ENCODE peak calls at places on chromosomes 2 and 18, in ten cellular contexts. One of them, this sample, is unnamed.

GRCh38 chr2:38268691-38269309 is 108.3 kb downstream of the ATL2 start:
- DNase-seq in AG10803: peak
- DNase-seq in astrocyte of the cerebellum: peak
- DNase-seq in IMR-90: peak
- DNase-seq in uterus: no peak
- DNase-seq in CD8-positive, alpha-beta T cell: no peak
- DNase-seq in foreskin fibroblast: peak
- DNase-seq in right cardiac atrium: no peak
- DNase-seq in bronchial epithelial cell: no peak
- DNase-seq in left ventricle myocardium inferior: no peak
- DNase-seq in this sample: peak

GRCh38 chr2:46381263-46381849 is 84.1 kb downstream of the EPAS1 start:
- DNase-seq in bronchial epithelial cell: no peak
- DNase-seq in foreskin fibroblast: no peak
- DNase-seq in uterus: no peak
- DNase-seq in astrocyte of the cerebellum: no peak
- DNase-seq in right cardiac atrium: peak
- DNase-seq in IMR-90: peak
- DNase-seq in AG10803: no peak
- DNase-seq in CD8-positive, alpha-beta T cell: no peak
- DNase-seq in left ventricle myocardium inferior: no peak
- DNase-seq in this sample: no peak

GRCh38 chr2:240425697-240426096 is 9.8 kb upstream of the GPC1 start:
- DNase-seq in AG10803: no peak
- DNase-seq in astrocyte of the cerebellum: no peak
- DNase-seq in right cardiac atrium: no peak
- DNase-seq in uterus: no peak
- DNase-seq in foreskin fibroblast: no peak
- DNase-seq in bronchial epithelial cell: no peak
- DNase-seq in IMR-90: no peak
- DNase-seq in left ventricle myocardium inferior: no peak
- DNase-seq in CD8-positive, alpha-beta T cell: no peak
- DNase-seq in this sample: no peak

GRCh38 chr2:10501521-10501961 is 53.4 kb upstream of the ODC1 start:
- DNase-seq in CD8-positive, alpha-beta T cell: no peak
- DNase-seq in bronchial epithelial cell: no peak
- DNase-seq in astrocyte of the cerebellum: no peak
- DNase-seq in foreskin fibroblast: no peak
- DNase-seq in IMR-90: no peak
- DNase-seq in right cardiac atrium: no peak
- DNase-seq in AG10803: no peak
- DNase-seq in left ventricle myocardium inferior: no peak
- DNase-seq in uterus: no peak
- DNase-seq in this sample: no peak

GRCh38 chr2:121911036-121911435 is 155.6 kb downstream of the TSN start:
- DNase-seq in bronchial epithelial cell: no peak
- DNase-seq in AG10803: no peak
- DNase-seq in CD8-positive, alpha-beta T cell: no peak
- DNase-seq in astrocyte of the cerebellum: no peak
- DNase-seq in left ventricle myocardium inferior: no peak
- DNase-seq in IMR-90: no peak
- DNase-seq in foreskin fibroblast: no peak
- DNase-seq in uterus: no peak
- DNase-seq in right cardiac atrium: no peak
- DNase-seq in this sample: no peak

GRCh38 chr2:72952961-72953360 is 35.6 kb downstream of the EMX1 start:
- DNase-seq in right cardiac atrium: peak
- DNase-seq in left ventricle myocardium inferior: no peak
- DNase-seq in uterus: no peak
- DNase-seq in bronchial epithelial cell: no peak
- DNase-seq in CD8-positive, alpha-beta T cell: no peak
- DNase-seq in foreskin fibroblast: no peak
- DNase-seq in IMR-90: no peak
- DNase-seq in AG10803: no peak
- DNase-seq in astrocyte of the cerebellum: no peak
- DNase-seq in this sample: no peak

GRCh38 chr2:54457326-54458023 is 1.3 kb downstream of the SPTBN1 start:
- DNase-seq in uterus: peak
- DNase-seq in left ventricle myocardium inferior: peak
- DNase-seq in astrocyte of the cerebellum: no peak
- DNase-seq in foreskin fibroblast: peak
- DNase-seq in CD8-positive, alpha-beta T cell: no peak
- DNase-seq in right cardiac atrium: peak
- DNase-seq in AG10803: no peak
- DNase-seq in IMR-90: no peak
- DNase-seq in bronchial epithelial cell: no peak
- DNase-seq in this sample: no peak

GRCh38 chr2:23273786-23274185 is 111.2 kb upstream of the KLHL29 start:
- DNase-seq in AG10803: no peak
- DNase-seq in uterus: no peak
- DNase-seq in foreskin fibroblast: peak
- DNase-seq in CD8-positive, alpha-beta T cell: no peak
- DNase-seq in astrocyte of the cerebellum: no peak
- DNase-seq in bronchial epithelial cell: peak
- DNase-seq in left ventricle myocardium inferior: no peak
- DNase-seq in right cardiac atrium: no peak
- DNase-seq in IMR-90: no peak
- DNase-seq in this sample: no peak

GRCh38 chr2:127056086-127056485 is 50.9 kb downstream of the BIN1 start:
- DNase-seq in foreskin fibroblast: no peak
- DNase-seq in CD8-positive, alpha-beta T cell: no peak
- DNase-seq in AG10803: no peak
- DNase-seq in bronchial epithelial cell: no peak
- DNase-seq in uterus: no peak
- DNase-seq in left ventricle myocardium inferior: peak
- DNase-seq in IMR-90: no peak
- DNase-seq in right cardiac atrium: peak
- DNase-seq in astrocyte of the cerebellum: no peak
- DNase-seq in this sample: no peak

GRCh38 chr2:197209742-197210408 is 100.7 kb downstream of the ANKRD44 start:
- DNase-seq in astrocyte of the cerebellum: no peak
- DNase-seq in IMR-90: no peak
- DNase-seq in foreskin fibroblast: no peak
- DNase-seq in right cardiac atrium: no peak
- DNase-seq in CD8-positive, alpha-beta T cell: peak
- DNase-seq in left ventricle myocardium inferior: no peak
- DNase-seq in AG10803: no peak
- DNase-seq in bronchial epithelial cell: peak
- DNase-seq in uterus: no peak
- DNase-seq in this sample: no peak

GRCh38 chr2:3126171-3126685 is 251.4 kb downstream of the EIPR1 start:
- DNase-seq in left ventricle myocardium inferior: no peak
- DNase-seq in foreskin fibroblast: no peak
- DNase-seq in AG10803: no peak
- DNase-seq in uterus: no peak
- DNase-seq in CD8-positive, alpha-beta T cell: no peak
- DNase-seq in bronchial epithelial cell: no peak
- DNase-seq in IMR-90: no peak
- DNase-seq in right cardiac atrium: no peak
- DNase-seq in astrocyte of the cerebellum: no peak
- DNase-seq in this sample: no peak

GRCh38 chr2:74833418-74834233 is at the start of gene HK2:
- DNase-seq in left ventricle myocardium inferior: peak
- DNase-seq in right cardiac atrium: peak
- DNase-seq in CD8-positive, alpha-beta T cell: peak
- DNase-seq in IMR-90: peak
- DNase-seq in uterus: peak
- DNase-seq in AG10803: peak
- DNase-seq in foreskin fibroblast: peak
- DNase-seq in bronchial epithelial cell: peak
- DNase-seq in astrocyte of the cerebellum: no peak
- DNase-seq in this sample: peak

GRCh38 chr18:43515481-43515880 is 238.2 kb upstream of the SYT4 start:
- DNase-seq in astrocyte of the cerebellum: no peak
- DNase-seq in CD8-positive, alpha-beta T cell: no peak
- DNase-seq in uterus: no peak
- DNase-seq in bronchial epithelial cell: no peak
- DNase-seq in left ventricle myocardium inferior: no peak
- DNase-seq in right cardiac atrium: no peak
- DNase-seq in foreskin fibroblast: no peak
- DNase-seq in AG10803: no peak
- DNase-seq in IMR-90: no peak
- DNase-seq in this sample: no peak

GRCh38 chr2:111178730-111179405 is 58.2 kb downstream of the BCL2L11 start:
- DNase-seq in CD8-positive, alpha-beta T cell: no peak
- DNase-seq in uterus: no peak
- DNase-seq in foreskin fibroblast: peak
- DNase-seq in left ventricle myocardium inferior: no peak
- DNase-seq in astrocyte of the cerebellum: peak
- DNase-seq in bronchial epithelial cell: no peak
- DNase-seq in right cardiac atrium: no peak
- DNase-seq in IMR-90: peak
- DNase-seq in AG10803: peak
- DNase-seq in this sample: no peak

GRCh38 chr2:13091463-13091862 is 374.7 kb downstream of the TRIB2 start:
- DNase-seq in IMR-90: peak
- DNase-seq in astrocyte of the cerebellum: no peak
- DNase-seq in CD8-positive, alpha-beta T cell: no peak
- DNase-seq in foreskin fibroblast: no peak
- DNase-seq in uterus: no peak
- DNase-seq in bronchial epithelial cell: peak
- DNase-seq in right cardiac atrium: no peak
- DNase-seq in AG10803: no peak
- DNase-seq in left ventricle myocardium inferior: no peak
- DNase-seq in this sample: peak

GRCh38 chr2:170524828-170525565 is 190.1 kb upstream of the SP5 start:
- DNase-seq in left ventricle myocardium inferior: no peak
- DNase-seq in foreskin fibroblast: no peak
- DNase-seq in IMR-90: peak
- DNase-seq in uterus: no peak
- DNase-seq in CD8-positive, alpha-beta T cell: no peak
- DNase-seq in right cardiac atrium: no peak
- DNase-seq in bronchial epithelial cell: no peak
- DNase-seq in AG10803: peak
- DNase-seq in astrocyte of the cerebellum: no peak
- DNase-seq in this sample: no peak

DNA sequence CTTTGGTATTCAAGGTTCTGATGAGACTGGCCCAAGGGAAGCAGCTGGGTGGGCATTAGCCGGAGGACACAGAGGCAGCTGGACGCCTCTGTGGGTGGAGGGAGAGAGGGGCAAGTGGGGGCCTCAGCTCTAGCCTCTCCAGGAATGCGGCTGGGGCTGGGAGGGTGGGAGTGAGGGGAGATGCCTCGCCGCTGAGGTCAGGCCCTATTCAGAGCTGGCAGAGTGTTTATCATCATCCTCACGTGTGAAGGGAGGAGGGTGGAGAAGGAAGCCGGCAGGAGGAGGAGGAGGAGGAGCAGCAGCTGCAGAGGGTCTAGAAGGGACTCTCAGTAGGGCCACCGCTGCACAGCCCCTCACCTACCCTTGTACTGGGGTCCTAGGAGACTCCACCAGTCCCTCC is 43.1 kb downstream of the TNS1 start:
- DNase-seq in IMR-90: peak
- DNase-seq in right cardiac atrium: no peak
- DNase-seq in AG10803: no peak
- DNase-seq in CD8-positive, alpha-beta T cell: no peak
- DNase-seq in bronchial epithelial cell: no peak
- DNase-seq in left ventricle myocardium inferior: no peak
- DNase-seq in uterus: peak
- DNase-seq in astrocyte of the cerebellum: no peak
- DNase-seq in foreskin fibroblast: no peak
- DNase-seq in this sample: no peak
- H3K4me3 ChIP-seq in IMR-90: no peak
- H3K4me3 ChIP-seq in right cardiac atrium: no peak
- H3K4me3 ChIP-seq in AG10803: no peak
- H3K4me3 ChIP-seq in CD8-positive, alpha-beta T cell: no peak
- H3K4me3 ChIP-seq in bronchial epithelial cell: no peak
- H3K4me3 ChIP-seq in left ventricle myocardium inferior: no peak
- H3K4me3 ChIP-seq in uterus: peak
- H3K4me3 ChIP-seq in astrocyte of the cerebellum: no peak
- H3K4me3 ChIP-seq in foreskin fibroblast: no peak
- H3K4me3 ChIP-seq in this sample: no peak

GRCh38 chr2:203815541-203815898 is 52.1 kb upstream of the CTLA4 start:
- DNase-seq in IMR-90: no peak
- DNase-seq in CD8-positive, alpha-beta T cell: no peak
- DNase-seq in left ventricle myocardium inferior: no peak
- DNase-seq in AG10803: no peak
- DNase-seq in foreskin fibroblast: no peak
- DNase-seq in uterus: no peak
- DNase-seq in bronchial epithelial cell: no peak
- DNase-seq in right cardiac atrium: no peak
- DNase-seq in astrocyte of the cerebellum: no peak
- DNase-seq in this sample: no peak
- H3K4me3 ChIP-seq in IMR-90: no peak
- H3K4me3 ChIP-seq in CD8-positive, alpha-beta T cell: no peak
- H3K4me3 ChIP-seq in left ventricle myocardium inferior: no peak
- H3K4me3 ChIP-seq in AG10803: no peak
- H3K4me3 ChIP-seq in foreskin fibroblast: no peak
- H3K4me3 ChIP-seq in uterus: no peak
- H3K4me3 ChIP-seq in bronchial epithelial cell: no peak
- H3K4me3 ChIP-seq in right cardiac atrium: no peak
- H3K4me3 ChIP-seq in astrocyte of the cerebellum: no peak
- H3K4me3 ChIP-seq in this sample: no peak

DNA sequence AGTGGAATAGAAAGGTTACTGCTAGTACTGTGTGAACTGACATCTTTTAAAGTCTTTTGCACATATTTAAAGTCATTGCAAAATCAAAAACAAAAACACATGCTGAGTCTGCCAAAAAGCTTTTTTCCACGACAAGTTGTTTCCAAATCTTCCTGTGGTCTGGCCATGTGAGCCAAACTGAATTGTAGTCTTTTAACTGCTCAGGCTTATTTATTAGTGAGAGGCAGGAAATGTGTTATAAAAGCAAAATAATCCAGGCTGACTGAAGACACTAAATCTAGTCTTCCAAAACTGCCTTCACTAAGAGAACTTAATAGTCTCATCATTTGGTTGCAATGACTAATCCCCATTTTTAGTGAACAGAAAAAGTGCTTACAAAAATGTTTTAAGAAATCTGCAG is 2.3 kb downstream of the KRCC1 start:
- DNase-seq in foreskin fibroblast: peak
- DNase-seq in IMR-90: peak
- DNase-seq in CD8-positive, alpha-beta T cell: no peak
- DNase-seq in right cardiac atrium: no peak
- DNase-seq in AG10803: peak
- DNase-seq in left ventricle myocardium inferior: no peak
- DNase-seq in astrocyte of the cerebellum: no peak
- DNase-seq in uterus: no peak
- DNase-seq in bronchial epithelial cell: no peak
- DNase-seq in this sample: peak
- H3K4me3 ChIP-seq in foreskin fibroblast: peak
- H3K4me3 ChIP-seq in IMR-90: no peak
- H3K4me3 ChIP-seq in CD8-positive, alpha-beta T cell: no peak
- H3K4me3 ChIP-seq in right cardiac atrium: no peak
- H3K4me3 ChIP-seq in AG10803: no peak
- H3K4me3 ChIP-seq in left ventricle myocardium inferior: peak
- H3K4me3 ChIP-seq in astrocyte of the cerebellum: no peak
- H3K4me3 ChIP-seq in uterus: no peak
- H3K4me3 ChIP-seq in bronchial epithelial cell: no peak
- H3K4me3 ChIP-seq in this sample: no peak

DNA sequence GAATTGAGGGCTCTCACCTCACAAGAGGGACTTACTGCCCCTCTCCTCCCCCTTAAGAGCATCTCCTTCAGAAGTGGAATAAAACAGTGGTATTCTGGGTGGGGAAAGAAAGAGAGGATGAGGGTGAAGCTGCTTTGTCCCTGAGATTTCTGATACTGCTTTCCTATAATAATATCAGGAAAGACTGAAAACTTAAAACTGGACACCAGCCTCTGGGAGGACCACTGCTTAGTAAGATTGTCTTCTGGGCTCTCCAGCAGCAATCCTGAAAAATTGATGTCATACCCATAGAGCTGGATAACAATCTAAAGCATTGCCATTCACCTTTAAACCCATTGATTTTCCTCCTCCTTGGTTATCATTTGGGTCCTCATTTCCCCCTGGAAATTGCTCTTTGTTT is 4.7 kb upstream of the HOXD4 start:
- DNase-seq in CD8-positive, alpha-beta T cell: no peak
- DNase-seq in bronchial epithelial cell: no peak
- DNase-seq in AG10803: no peak
- DNase-seq in astrocyte of the cerebellum: no peak
- DNase-seq in left ventricle myocardium inferior: no peak
- DNase-seq in uterus: no peak
- DNase-seq in right cardiac atrium: no peak
- DNase-seq in foreskin fibroblast: no peak
- DNase-seq in IMR-90: no peak
- DNase-seq in this sample: no peak
- H3K4me3 ChIP-seq in CD8-positive, alpha-beta T cell: no peak
- H3K4me3 ChIP-seq in bronchial epithelial cell: no peak
- H3K4me3 ChIP-seq in AG10803: no peak
- H3K4me3 ChIP-seq in astrocyte of the cerebellum: no peak
- H3K4me3 ChIP-seq in left ventricle myocardium inferior: no peak
- H3K4me3 ChIP-seq in uterus: no peak
- H3K4me3 ChIP-seq in right cardiac atrium: no peak
- H3K4me3 ChIP-seq in foreskin fibroblast: no peak
- H3K4me3 ChIP-seq in IMR-90: no peak
- H3K4me3 ChIP-seq in this sample: no peak

This sample was measured in skeletal muscle cell.